ENCODE peak calls at places on chromosomes 1 and 21, in six cellular contexts. Q, O, M, G, Z and F are unnamed samples.

GRCh38 chr1:38213720-38214367 is 167.3 kb upstream of the POU3F1 start:
- DNase-seq in Q (no peak), O (peak), M (no peak), G (no peak), Z (no peak), F (no peak)

GRCh38 chr1:101178341-101178687 is 58.5 kb upstream of the S1PR1 start:
- DNase-seq in Q (no peak), O (no peak), M (no peak), G (no peak), Z (no peak), F (no peak)

GRCh38 chr21:45423201-45423955 is 18.4 kb downstream of the COL18A1 start:
- DNase-seq in Q (peak), O (peak), M (no peak), G (peak), Z (peak), F (no peak)

GRCh38 chr21:33734818-33735217 is 92.5 kb downstream of the ITSN1 start:
- DNase-seq in Q (no peak), O (no peak), M (no peak), G (no peak), Z (no peak), F (no peak)

GRCh38 chr1:202628646-202629215 is 81.5 kb downstream of the SYT2 start:
- DNase-seq in Q (peak), O (no peak), M (no peak), G (no peak), Z (no peak), F (no peak)

GRCh38 chr1:107198581-107198980 is 57.7 kb downstream of the NTNG1 start:
- DNase-seq in Q (no peak), O (no peak), M (no peak), G (no peak), Z (no peak), F (no peak)

GRCh38 chr1:22754106-22754768 is 43.6 kb downstream of the EPHB2 start:
- DNase-seq in Q (no peak), O (no peak), M (no peak), G (no peak), Z (no peak), F (no peak)

GRCh38 chr1:200112308-200112707 is 84.8 kb downstream of the NR5A2 start:
- DNase-seq in Q (no peak), O (no peak), M (no peak), G (no peak), Z (no peak), F (no peak)